ENCODE peak calls at places on chromosomes 1 and 21, in ten cellular contexts. S is ovary, Q is stomach, X is heart left ventricle, Z is transverse colon, L is A549, A is uterus, E is Peyer's patch, T is tibial nerve, G is H1. F is an unnamed sample.

GRCh38 chr1:96367791-96368190 is 353.8 kb upstream of the PTBP2 start:
- DNase-seq in L (no peak), G (no peak), X (no peak), A (no peak), T (no peak), Q (no peak), S (no peak), Z (no peak), E (no peak), F (no peak)

GRCh38 chr1:157081717-157082116 is 17.9 kb downstream of the ETV3L start:
- DNase-seq in S (no peak), Z (no peak), E (no peak), A (no peak), X (no peak), Q (no peak), T (no peak), L (no peak), G (no peak), F (no peak)

GRCh38 chr1:85225624-85226380 is 25.0 kb upstream of the SYDE2 start:
- DNase-seq in A (no peak), Q (no peak), E (no peak), Z (no peak), X (no peak), S (no peak), L (no peak), T (no peak), G (no peak), F (no peak)

GRCh38 chr1:237042892-237043576 is 1.1 kb downstream of the RYR2 start:
- DNase-seq in G (peak), Q (no peak), L (no peak), T (no peak), E (no peak), A (no peak), X (peak), Z (no peak), S (peak), F (no peak)

GRCh38 chr1:245085508-245086095 is 69.2 kb upstream of the KIF26B start:
- DNase-seq in A (no peak), X (no peak), E (no peak), Z (no peak), G (no peak), Q (no peak), L (peak), T (no peak), S (no peak), F (no peak)

GRCh38 chr1:40794048-40794447 is 10.5 kb downstream of the KCNQ4 start:
- DNase-seq in X (no peak), G (no peak), S (no peak), L (no peak), Q (no peak), T (no peak), Z (no peak), E (no peak), A (no peak), F (no peak)

GRCh38 chr1:212677573-212677972 is 22.1 kb downstream of the BATF3 start:
- DNase-seq in E (no peak), S (no peak), X (no peak), T (no peak), Q (no peak), A (no peak), L (no peak), Z (no peak), G (peak), F (no peak)

GRCh38 chr1:84164567-84165021 is 20.5 kb downstream of the PRKACB start:
- DNase-seq in T (no peak), A (no peak), X (no peak), Q (no peak), G (no peak), L (no peak), E (no peak), S (no peak), Z (no peak), F (no peak)

GRCh38 chr1:236341298-236341697 is 52.8 kb upstream of the EDARADD start:
- DNase-seq in E (no peak), A (no peak), L (no peak), T (no peak), G (peak), Z (no peak), X (no peak), S (no peak), Q (no peak), F (no peak)

GRCh38 chr1:204826970-204827369 is 43.7 kb upstream of the NFASC start:
- DNase-seq in A (no peak), Q (no peak), G (peak), X (no peak), S (no peak), Z (no peak), L (peak), T (no peak), E (no peak), F (no peak)

GRCh38 chr1:184276416-184276815 is 110.4 kb upstream of the C1orf21 start:
- DNase-seq in Q (no peak), L (no peak), S (no peak), X (no peak), Z (no peak), A (no peak), T (no peak), G (no peak), E (no peak), F (no peak)

GRCh38 chr1:47201179-47201578 is 11.3 kb upstream of the PDZK1IP1 start:
- DNase-seq in A (no peak), Z (no peak), X (no peak), E (no peak), G (no peak), Q (no peak), S (no peak), T (no peak), L (no peak), F (no peak)

GRCh38 chr1:33260435-33260980 is 4.2 kb downstream of the ZNF362 start:
- DNase-seq in S (no peak), A (no peak), Q (no peak), E (no peak), L (no peak), G (no peak), T (no peak), Z (no peak), X (no peak), F (no peak)

GRCh38 chr1:223748773-223749733 is 36.7 kb downstream of the CAPN2 start:
- DNase-seq in Z (peak), X (peak), Q (peak), E (peak), G (peak), S (peak), A (peak), L (peak), T (peak), F (peak)

GRCh38 chr21:35232545-35233176 is 183.6 kb upstream of the RUNX1 start:
- DNase-seq in A (no peak), E (no peak), X (no peak), Q (peak), T (no peak), S (no peak), G (no peak), L (peak), Z (no peak), F (no peak)

GRCh38 chr1:8425150-8425780 is 107.4 kb downstream of the SLC45A1 start:
- DNase-seq in T (no peak), X (no peak), E (no peak), L (no peak), S (no peak), Q (no peak), A (no peak), Z (no peak), G (no peak), F (no peak)

GRCh38 chr1:8422439-8423133 is 104.7 kb downstream of the SLC45A1 start:
- DNase-seq in T (peak), X (peak), L (no peak), S (peak), Q (no peak), G (no peak), E (peak), A (peak), Z (peak), F (no peak)

GRCh38 chr1:8424539-8425116 is 106.7 kb downstream of the SLC45A1 start:
- DNase-seq in A (peak), Q (peak), S (peak), Z (peak), T (peak), X (peak), E (peak), L (peak), G (no peak), F (peak)

GRCh38 chr1:8423134-8423701 is 105.3 kb downstream of the SLC45A1 start:
- DNase-seq in L (no peak), T (peak), X (peak), Z (peak), S (peak), A (peak), E (no peak), G (peak), Q (no peak), F (peak)

GRCh38 chr1:8423702-8424538 is 106.0 kb downstream of the SLC45A1 start:
- DNase-seq in Z (peak), L (peak), Q (peak), T (peak), G (peak), X (peak), S (peak), A (peak), E (peak), F (peak)
- TF ChIP-seq POLR2A in Z (no peak), L (no peak), Q (no peak), T (no peak), G (no peak), X (peak), S (peak), A (peak), E (no peak), F (peak)

GRCh38 chr21:32565856-32566465 is 19.4 kb downstream of the TCP10L start:
- DNase-seq in L (no peak), G (no peak), A (no peak), Z (no peak), S (no peak), Q (no peak), E (no peak), T (no peak), X (no peak), F (no peak)

GRCh38 chr21:32559004-32559610 is 26.2 kb downstream of the TCP10L start:
- DNase-seq in A (no peak), Z (no peak), G (no peak), X (no peak), L (no peak), S (no peak), E (no peak), Q (no peak), T (no peak), F (no peak)

GRCh38 chr21:32562915-32563314 is 22.4 kb downstream of the TCP10L start:
- DNase-seq in S (no peak), L (no peak), T (no peak), Q (no peak), G (no peak), A (no peak), X (no peak), E (no peak), Z (no peak), F (no peak)

GRCh38 chr21:32560896-32561295 is 24.4 kb downstream of the TCP10L start:
- DNase-seq in Z (no peak), T (no peak), L (no peak), Q (no peak), G (no peak), S (no peak), X (no peak), A (no peak), E (no peak), F (no peak)

GRCh38 chr21:32562426-32562825 is 22.9 kb downstream of the TCP10L start:
- DNase-seq in G (no peak), Q (peak), T (peak), S (peak), E (no peak), X (peak), L (no peak), A (peak), Z (peak), F (no peak)
- TF ChIP-seq CTCF in G (peak), Q (no peak), T (no peak), S (no peak), E (no peak), X (peak), L (no peak), A (peak), Z (no peak), F (peak)

GRCh38 chr1:34984435-34985062 is 598 bp downstream of the TMEM35B start:
- DNase-seq in X (peak), T (peak), Q (no peak), S (peak), E (peak), A (peak), G (no peak), L (no peak), Z (peak), F (no peak)

GRCh38 chr1:34987018-34987417 is 1.9 kb upstream of the TMEM35B start:
- DNase-seq in L (no peak), S (no peak), Z (no peak), A (no peak), Q (no peak), E (no peak), X (no peak), G (no peak), T (no peak), F (no peak)

GRCh38 chr1:34982820-34983376 is 2.2 kb downstream of the TMEM35B start:
- DNase-seq in T (no peak), G (no peak), Z (no peak), A (no peak), S (no peak), L (no peak), X (no peak), Q (no peak), E (no peak), F (no peak)

GRCh38 chr1:34983700-34984355 is 1.3 kb downstream of the TMEM35B start:
- DNase-seq in S (no peak), E (no peak), L (no peak), Z (no peak), A (no peak), X (no peak), Q (no peak), T (no peak), G (no peak), F (no peak)

GRCh38 chr1:34985063-34985770 is at the start of gene TMEM35B:
- DNase-seq in A (peak), E (peak), G (peak), Q (peak), X (peak), T (peak), Z (peak), S (peak), L (peak), F (peak)
- TF ChIP-seq POLR2A in A (peak), E (peak), G (peak), Q (no peak), X (peak), T (peak), Z (peak), S (peak), L (peak), F (peak)

GRCh38 chr1:232628335-232629214 is 1.4 kb downstream of the SIPA1L2 start:
- DNase-seq in Q (no peak), T (no peak), Z (no peak), L (peak), A (no peak), X (no peak), E (no peak), S (no peak), G (no peak), F (no peak)
- TF ChIP-seq CTCF in Q (no peak), T (peak), Z (peak), L (peak), A (no peak), X (peak), E (peak), S (peak), G (no peak), F (peak)

DNA sequence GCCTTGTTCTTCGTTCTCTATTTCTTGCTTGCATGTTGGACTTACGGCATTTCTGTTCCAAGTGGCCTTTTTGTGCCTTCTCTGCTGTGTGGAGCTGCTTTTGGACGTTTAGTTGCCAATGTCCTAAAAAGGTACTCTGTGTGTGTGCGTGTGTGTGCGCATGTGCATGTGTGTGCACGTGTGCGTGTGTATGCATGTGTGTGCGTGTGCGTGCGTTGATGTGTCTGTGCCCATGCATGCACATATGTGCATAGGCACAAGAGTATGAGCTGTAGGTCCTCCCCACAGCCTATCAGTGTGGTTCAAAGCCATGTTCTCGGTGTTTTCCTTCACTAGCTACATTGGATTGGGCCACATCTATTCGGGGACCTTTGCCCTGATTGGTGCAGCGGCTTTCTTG is 13.7 kb downstream of the NPPA start:
- DNase-seq in L (no peak), G (no peak), Z (no peak), Q (no peak), S (no peak), T (no peak), A (no peak), E (no peak), X (no peak), F (no peak)
- TF ChIP-seq POLR2A in L (no peak), G (no peak), Z (no peak), Q (no peak), S (no peak), T (no peak), A (no peak), E (no peak), X (no peak), F (no peak)

DNA sequence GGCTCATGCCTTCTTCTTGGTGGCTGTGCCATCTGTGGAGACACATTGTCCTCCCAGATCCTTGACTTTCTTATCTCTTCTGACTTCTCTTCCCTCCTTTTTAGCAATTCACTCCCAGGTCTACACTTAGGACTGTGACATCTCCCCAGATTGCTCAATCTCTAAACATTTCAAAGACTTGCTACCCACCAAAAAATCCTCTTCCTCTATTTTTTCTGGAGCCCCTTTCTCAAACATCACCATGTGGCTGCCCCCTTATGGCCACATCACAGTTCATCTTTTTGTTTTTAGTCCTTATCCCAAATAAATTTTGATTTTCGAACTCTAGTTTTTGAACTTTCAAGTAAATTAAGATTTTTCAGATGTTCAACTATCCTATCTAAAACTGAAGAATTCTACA is 148.6 kb upstream of the HOOK1 start:
- DNase-seq in E (no peak), X (no peak), S (no peak), A (no peak), G (no peak), Q (no peak), Z (no peak), L (no peak), T (no peak), F (no peak)
- TF ChIP-seq CTCF in E (no peak), X (no peak), S (no peak), A (no peak), G (no peak), Q (no peak), Z (no peak), L (no peak), T (no peak), F (no peak)

DNA sequence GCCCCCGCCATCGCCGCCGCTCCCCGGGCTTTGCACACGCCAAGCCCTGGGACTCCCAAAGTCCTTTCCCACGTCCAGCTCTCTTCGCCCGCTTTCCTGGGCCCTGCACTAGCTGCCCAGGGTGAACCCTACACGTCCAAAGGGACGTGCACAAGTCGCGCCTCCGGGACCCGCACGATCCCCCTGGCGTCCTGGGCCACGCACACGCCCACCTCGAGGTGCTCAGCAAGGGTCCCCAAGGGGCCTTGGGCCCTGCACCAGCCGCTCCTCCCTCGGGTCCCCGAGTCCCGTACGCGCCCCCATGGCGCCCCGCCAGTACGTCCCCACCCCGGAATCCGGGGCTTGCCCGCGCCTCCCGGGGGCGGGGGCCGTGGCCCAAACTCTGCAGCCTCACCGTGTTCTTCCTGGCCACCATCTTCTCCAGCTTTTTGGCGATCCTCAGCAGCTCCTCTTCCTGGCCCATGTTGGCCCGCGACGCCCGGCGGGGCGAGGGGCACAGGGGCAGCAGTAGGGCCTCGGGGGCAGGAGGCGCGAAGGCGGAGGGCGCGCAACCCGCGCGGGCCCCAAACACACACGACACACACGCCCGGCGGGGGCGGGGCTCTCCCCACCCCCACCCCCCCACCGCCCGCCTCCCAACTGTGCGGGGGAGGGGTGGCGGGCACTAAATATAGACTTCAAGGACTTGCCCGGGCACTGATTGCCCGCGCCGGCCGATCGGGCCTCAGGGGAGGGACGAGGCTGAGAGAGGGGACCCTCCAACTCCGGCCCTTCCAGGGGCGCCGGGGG is at the start of gene TCEA3:
- DNase-seq in X (peak), T (no peak), S (peak), Q (peak), A (peak), E (peak), Z (peak), L (no peak), G (peak), F (peak)
- TF ChIP-seq POLR2A in X (no peak), T (no peak), S (no peak), Q (no peak), A (no peak), E (no peak), Z (peak), L (no peak), G (no peak), F (no peak)

GRCh38 chr1:206637605-206638004 is 2.3 kb downstream of the DYRK3 start:
- DNase-seq in Q (no peak), X (no peak), L (no peak), E (no peak), S (no peak), A (no peak), T (no peak), Z (no peak), G (no peak), F (no peak)

GRCh38 chr1:206635080-206635982 is at the start of gene DYRK3:
- DNase-seq in A (peak), T (peak), L (peak), E (peak), G (peak), X (peak), S (peak), Q (peak), Z (peak), F (peak)

GRCh38 chr1:206633708-206634121 is 1.6 kb upstream of the DYRK3 start:
- DNase-seq in E (no peak), S (no peak), L (no peak), T (peak), G (no peak), Q (no peak), X (no peak), A (peak), Z (peak), F (no peak)

GRCh38 chr1:206635983-206636354 is 633 bp downstream of the DYRK3 start:
- DNase-seq in L (no peak), Z (no peak), E (no peak), G (no peak), Q (no peak), S (no peak), T (no peak), X (no peak), A (no peak), F (no peak)

DNA sequence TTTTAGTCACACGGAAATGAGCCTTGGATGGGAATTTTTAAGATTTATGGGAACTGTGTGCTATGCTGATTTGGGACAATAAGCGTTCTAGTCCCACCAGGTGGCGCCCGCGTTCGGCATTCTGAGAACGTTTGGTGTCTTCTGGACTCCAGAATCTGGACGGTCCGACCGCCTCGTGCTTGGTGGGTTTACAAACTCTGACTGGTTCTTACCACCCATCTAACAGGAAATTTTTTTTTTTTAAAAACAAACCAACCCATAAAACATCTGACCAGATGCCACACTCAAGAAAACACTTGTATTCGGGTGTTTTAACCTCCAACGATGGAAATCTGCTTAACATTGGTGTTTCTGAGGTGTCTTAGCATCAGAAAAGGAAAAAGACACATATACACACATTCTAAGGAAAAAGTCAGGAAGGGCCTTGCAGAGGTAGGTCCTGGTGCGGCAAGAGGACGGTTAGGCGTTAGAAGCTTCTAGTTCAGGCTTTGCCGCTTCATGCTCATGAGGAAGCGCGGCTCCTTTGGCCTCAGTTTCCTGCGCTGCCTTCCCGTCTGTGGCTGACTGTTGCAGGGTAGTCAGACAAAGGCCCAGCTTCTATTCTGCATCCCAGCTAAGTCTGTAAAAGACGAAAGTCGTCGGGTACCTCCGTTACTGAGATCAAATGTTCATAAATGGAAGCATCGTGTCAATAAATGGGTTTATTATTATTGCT is 814 bp upstream of the DYRK3 start:
- DNase-seq in L (peak), A (peak), T (peak), S (peak), E (peak), Z (peak), G (peak), Q (peak), X (peak), F (peak)
- TF ChIP-seq CTCF in L (peak), A (peak), T (peak), S (peak), E (peak), Z (peak), G (peak), Q (peak), X (peak), F (peak)

F was measured in right lobe of liver.